ENCODE peak calls at places on chromosomes 13 and 19, in eight cellular contexts. S is ascending aorta; F is CD4-positive, alpha-beta T cell; X is esophagus squamous epithelium; C is glutamatergic neuron; K is GM06990; U is pancreas; T is AG09309. L is an unnamed sample.

GRCh38 chr19:48680436-48681126 is 7.8 kb upstream of the NTN5 start:
- DNase-seq in S (no peak), F (no peak), X (no peak), C (no peak), K (no peak), U (no peak), T (no peak), L (peak; percentile 4)

GRCh38 chr19:49875801-49876421 is 1.2 kb downstream of the AKT1S1 start:
- DNase-seq in S (no peak), F (peak; percentile 55), X (no peak), C (peak; percentile 78), K (no peak), U (peak; percentile 79), T (no peak), L (peak; percentile 63)

GRCh38 chr13:40442826-40443225 is 223.6 kb downstream of the FOXO1 start:
- DNase-seq in S (no peak), F (no peak), X (no peak), C (no peak), K (no peak), U (no peak), T (no peak), L (no peak)

GRCh38 chr19:6668696-6669095 is 1.3 kb downstream of the TNFSF14 start:
- DNase-seq in S (no peak), F (no peak), X (no peak), C (no peak), K (no peak), U (no peak), T (no peak), L (no peak)

GRCh38 chr13:27419333-27419732 is 5.1 kb upstream of the GTF3A start:
- DNase-seq in S (no peak), F (no peak), X (no peak), C (no peak), K (no peak), U (no peak), T (no peak), L (no peak)

GRCh38 chr13:33205804-33206221 is 79.7 kb downstream of the STARD13 start:
- DNase-seq in S (no peak), F (no peak), X (no peak), C (no peak), K (no peak), U (no peak), T (no peak), L (peak; percentile 28)

GRCh38 chr13:75661443-75661842 is 25.3 kb downstream of the LMO7 start:
- DNase-seq in S (no peak), F (no peak), X (no peak), C (no peak), K (no peak), U (no peak), T (no peak), L (no peak)

GRCh38 chr19:21581646-21582045 is 76.2 kb downstream of the ZNF429 start:
- DNase-seq in S (no peak), F (no peak), X (no peak), C (no peak), K (no peak), U (no peak), T (no peak), L (no peak)

GRCh38 chr13:99883805-99884204 is 87.8 kb downstream of the ZIC5 start:
- DNase-seq in S (no peak), F (no peak), X (no peak), C (no peak), K (no peak), U (no peak), T (no peak), L (no peak)

GRCh38 chr13:99892189-99892588 is 79.4 kb downstream of the ZIC5 start:
- DNase-seq in S (no peak), F (no peak), X (no peak), C (no peak), K (no peak), U (no peak), T (no peak), L (no peak)

GRCh38 chr13:99884913-99885312 is 86.7 kb downstream of the ZIC5 start:
- DNase-seq in S (no peak), F (no peak), X (no peak), C (no peak), K (no peak), U (no peak), T (no peak), L (no peak)

DNA sequence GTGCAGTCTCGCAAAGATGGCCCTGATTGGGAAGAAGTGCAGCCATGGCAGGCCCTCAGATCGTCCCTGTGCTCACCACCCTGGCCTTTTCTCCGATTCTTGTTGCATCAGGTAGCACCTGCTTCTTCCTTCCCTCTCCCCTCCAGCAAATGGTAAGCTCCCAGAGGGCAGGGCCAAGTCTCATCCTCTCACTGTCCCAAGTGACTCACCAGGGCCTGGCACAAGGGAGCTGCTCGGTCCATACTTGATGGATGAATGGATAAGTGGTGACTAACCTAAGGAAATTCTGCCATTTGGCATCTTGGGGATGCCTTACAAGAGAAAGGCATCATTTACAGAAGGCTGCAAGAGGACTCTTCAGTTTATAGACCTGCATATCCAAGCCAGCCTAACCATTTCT is 84.9 kb downstream of the ZIC5 start:
- DNase-seq in S (no peak), F (no peak), X (no peak), C (no peak), K (no peak), U (no peak), T (no peak), L (no peak)
- TF ChIP-seq CTCF in S (no peak), F (no peak), X (no peak), C (no peak), K (no peak), U (no peak), T (no peak), L (no peak)

GRCh38 chr19:5222821-5223321 is 117.7 kb downstream of the PTPRS start:
- DNase-seq in S (no peak), F (no peak), X (no peak), C (no peak), K (no peak), U (no peak), T (no peak), L (no peak)

GRCh38 chr19:5228490-5228889 is 112.1 kb downstream of the PTPRS start:
- DNase-seq in S (no peak), F (no peak), X (no peak), C (no peak), K (no peak), U (no peak), T (no peak), L (no peak)

GRCh38 chr19:5224480-5224879 is 116.1 kb downstream of the PTPRS start:
- DNase-seq in S (no peak), F (no peak), X (no peak), C (no peak), K (no peak), U (no peak), T (no peak), L (no peak)

GRCh38 chr19:5228932-5229777 is 111.5 kb downstream of the PTPRS start:
- DNase-seq in S (no peak), F (no peak), X (no peak), C (no peak), K (no peak), U (no peak), T (no peak), L (no peak)

DNA sequence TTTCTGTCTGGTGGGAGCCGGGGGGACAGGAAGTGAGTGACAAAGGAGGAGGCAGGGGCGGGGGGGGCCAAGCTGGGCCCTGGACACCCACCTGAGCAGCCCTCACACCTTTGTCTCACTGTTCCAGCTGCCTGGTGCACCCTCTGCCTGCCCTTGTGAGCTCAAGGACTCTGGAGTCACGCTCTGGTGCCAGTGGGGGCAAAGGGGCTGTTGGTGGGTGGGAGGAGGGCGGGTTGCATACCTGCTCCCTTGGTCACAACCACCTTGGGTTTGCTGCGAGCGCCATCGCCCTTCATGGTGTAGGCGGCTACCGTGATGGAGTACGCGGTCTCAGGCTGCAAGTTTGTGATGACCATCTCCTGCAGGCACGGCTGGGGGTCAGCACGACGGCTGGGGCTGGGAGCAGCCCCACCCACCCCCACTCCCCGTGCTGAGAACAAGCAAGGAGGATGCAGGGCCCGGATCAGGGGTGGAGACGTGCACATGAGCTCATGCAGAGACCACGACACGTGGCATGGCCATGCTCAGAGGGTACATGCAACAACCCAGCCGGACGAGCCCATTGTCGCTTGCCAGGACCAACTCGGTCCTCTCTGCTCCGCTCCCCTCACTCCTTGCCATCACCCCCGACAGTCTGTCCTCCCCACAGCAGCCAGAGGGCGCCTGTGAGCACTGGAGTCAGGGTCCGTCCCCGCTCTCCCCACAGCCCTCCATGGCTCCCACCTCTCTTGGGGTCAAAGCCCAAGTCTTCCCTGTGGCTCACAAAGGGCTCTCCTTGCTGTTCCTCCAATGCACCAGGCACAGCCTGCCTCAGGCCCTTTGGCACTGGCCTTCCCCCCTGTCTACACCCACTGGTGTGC is 114.9 kb downstream of the PTPRS start:
- DNase-seq in S (no peak), F (no peak), X (no peak), C (peak; percentile 73), K (no peak), U (peak; percentile 66), T (no peak), L (no peak)
- TF ChIP-seq CTCF in S (peak; percentile 10), F (peak; percentile 20), X (no peak), C (peak; percentile 52), K (peak; percentile 60), U (peak; percentile 14), T (peak; percentile 59), L (peak; percentile 50)

DNA sequence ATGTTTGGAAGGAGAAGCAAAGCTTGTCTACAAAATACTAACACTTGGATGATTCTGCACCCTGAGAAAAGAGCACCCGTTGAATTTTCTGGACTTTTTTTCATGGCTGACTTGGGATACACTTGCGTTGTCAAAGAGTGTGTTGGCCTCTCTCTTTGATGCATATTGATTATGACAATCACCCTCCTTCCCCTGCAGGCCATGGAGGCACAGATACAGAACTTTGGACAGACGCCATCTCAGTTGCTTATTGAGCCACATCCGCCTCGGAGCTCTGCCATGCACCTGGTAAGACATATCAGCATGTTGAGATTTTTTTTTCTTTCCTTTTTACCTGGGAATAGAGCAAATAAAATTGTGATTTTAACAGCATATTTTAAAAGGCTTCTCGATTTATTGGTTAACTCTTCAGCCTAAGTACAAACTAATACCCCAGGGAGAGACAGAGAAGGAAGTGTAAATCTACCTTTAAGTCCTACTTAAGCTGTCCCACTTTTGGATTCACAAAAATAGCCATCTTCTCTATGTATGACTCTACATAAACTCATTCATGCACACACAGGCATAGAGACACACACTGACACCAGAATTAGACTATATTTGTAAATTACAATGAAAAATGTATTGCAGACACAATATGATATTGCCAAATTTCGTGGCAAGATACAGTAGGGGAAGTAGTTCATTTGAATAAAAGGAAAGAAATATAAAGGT is 169.7 kb upstream of the MAB21L1 start:
- DNase-seq in S (no peak), F (no peak), X (no peak), C (no peak), K (no peak), U (no peak), T (no peak), L (no peak)
- TF ChIP-seq CTCF in S (no peak), F (no peak), X (no peak), C (no peak), K (no peak), U (no peak), T (no peak), L (no peak)

GRCh38 chr13:30796132-30796832 is 60.9 kb downstream of the ALOX5AP start:
- DNase-seq in S (no peak), F (no peak), X (no peak), C (no peak), K (no peak), U (no peak), T (peak; percentile 48), L (no peak)

GRCh38 chr13:30791354-30791921 is 56.1 kb downstream of the ALOX5AP start:
- DNase-seq in S (no peak), F (no peak), X (no peak), C (peak; percentile 34), K (no peak), U (no peak), T (peak; percentile 25), L (no peak)

GRCh38 chr13:30789360-30789862 is 54.1 kb downstream of the ALOX5AP start:
- DNase-seq in S (no peak), F (no peak), X (no peak), C (no peak), K (no peak), U (no peak), T (no peak), L (peak; percentile 52)

GRCh38 chr13:30790592-30790991 is 55.2 kb downstream of the ALOX5AP start:
- DNase-seq in S (no peak), F (no peak), X (no peak), C (no peak), K (no peak), U (no peak), T (no peak), L (no peak)

DNA sequence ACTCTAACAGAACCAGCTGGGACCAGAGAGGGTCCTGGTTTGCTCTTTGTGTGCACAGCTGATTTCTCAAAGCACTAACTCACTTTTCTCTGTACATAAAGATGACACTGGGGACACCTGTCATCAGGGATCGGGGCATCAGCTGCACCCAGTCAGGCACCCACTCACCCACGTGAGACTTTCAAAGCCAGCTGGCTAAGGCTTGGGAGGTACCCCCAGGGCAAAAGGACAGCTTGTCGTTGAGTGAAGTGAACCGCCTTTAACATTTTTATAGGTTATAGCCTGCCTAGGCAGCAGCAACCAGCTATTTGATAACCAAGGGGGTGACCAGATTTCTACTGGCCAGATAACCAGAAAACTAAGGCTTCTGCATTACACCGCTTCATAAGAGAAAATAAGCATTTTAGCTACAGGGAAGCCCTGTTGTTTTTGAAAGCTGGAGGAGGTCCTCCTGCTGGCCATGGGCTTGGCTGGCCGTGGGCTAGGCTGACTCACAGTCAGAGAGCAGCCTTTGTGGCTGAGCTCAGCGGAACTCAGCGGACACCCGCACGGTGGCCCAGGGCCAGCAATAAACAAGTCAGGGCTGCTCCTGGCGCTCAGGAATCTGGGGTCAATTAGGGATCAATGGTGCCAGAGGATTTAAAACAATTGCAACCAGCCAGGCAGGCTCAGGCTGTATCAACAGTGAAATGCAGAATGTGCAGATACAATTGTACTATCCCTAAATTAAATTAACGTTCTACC is 57.1 kb downstream of the ALOX5AP start:
- DNase-seq in S (peak; percentile 19), F (no peak), X (no peak), C (peak; percentile 54), K (no peak), U (peak; percentile 71), T (peak; percentile 85), L (no peak)
- TF ChIP-seq CTCF in S (no peak), F (no peak), X (no peak), C (no peak), K (no peak), U (no peak), T (peak; percentile 71), L (no peak)